ENCODE peak calls at places on chromosomes 2 and 18, in eight cellular contexts. J is RWPE1, T is left ventricle myocardium inferior, V is right lobe of liver, N is uterus, C is RWPE2, O is spleen, Q is mammary epithelial cell. P is an unnamed sample.

GRCh38 chr2:98369710-98370239 is 23.5 kb downstream of the CNGA3 start:
- DNase-seq in J (no peak), Q (no peak), N (no peak), C (no peak), O (no peak), T (no peak), V (no peak), P (no peak)

GRCh38 chr18:51009071-51009470 is 20.9 kb upstream of the SMAD4 start:
- DNase-seq in O (no peak), N (no peak), T (no peak), J (no peak), V (no peak), Q (no peak), C (no peak), P (no peak)

GRCh38 chr2:10864888-10865551 is 46.7 kb upstream of the KCNF1 start:
- DNase-seq in J (no peak), V (no peak), N (no peak), C (no peak), Q (no peak), T (no peak), O (no peak), P (no peak)

GRCh38 chr2:112465373-112465772 is 16.6 kb upstream of the TTL start:
- DNase-seq in J (no peak), V (no peak), N (no peak), T (no peak), Q (no peak), C (no peak), O (no peak), P (no peak)

GRCh38 chr2:29848566-29849310 is 72.6 kb downstream of the ALK start:
- DNase-seq in V (no peak), C (no peak), N (no peak), T (no peak), O (no peak), J (no peak), Q (no peak), P (peak; percentile 38)

GRCh38 chr18:8998481-8999217 is 103.8 kb upstream of the NDUFV2 start:
- DNase-seq in C (no peak), N (no peak), Q (no peak), O (no peak), V (no peak), J (no peak), T (no peak), P (no peak)

GRCh38 chr18:53660306-53660705 is 564.2 kb downstream of the MBD2 start:
- DNase-seq in J (no peak), O (no peak), T (no peak), V (no peak), Q (no peak), N (no peak), C (no peak), P (no peak)

GRCh38 chr18:29164020-29164706 is 987.2 kb upstream of the CDH2 start:
- DNase-seq in Q (peak; percentile 82), V (no peak), O (no peak), C (no peak), T (no peak), J (peak; percentile 78), N (no peak), P (no peak)

GRCh38 chr2:128644745-128645256 is 326.1 kb upstream of the HS6ST1 start:
- DNase-seq in N (no peak), O (peak; percentile 34), J (no peak), T (no peak), Q (no peak), C (no peak), V (peak; percentile 23), P (peak; percentile 9)

GRCh38 chr2:16060936-16061338 is 120.6 kb downstream of the MYCN start:
- DNase-seq in C (no peak), Q (no peak), N (no peak), V (no peak), O (no peak), T (no peak), J (no peak), P (no peak)

GRCh38 chr2:27798948-27799645 is 27.6 kb downstream of the MRPL33 start:
- DNase-seq in O (no peak), C (peak; percentile 96), J (peak; percentile 95), T (peak; percentile 28), N (peak; percentile 86), V (no peak), Q (peak; percentile 100), P (no peak)

GRCh38 chr2:129744649-129745048 is 234.8 kb upstream of the RAB6C start:
- DNase-seq in C (no peak), J (no peak), N (no peak), T (peak; percentile 36), V (no peak), Q (no peak), O (peak; percentile 45), P (no peak)

GRCh38 chr2:167794554-167795255 is 452.7 kb downstream of the STK39 start:
- DNase-seq in T (no peak), Q (no peak), V (no peak), N (no peak), O (no peak), C (no peak), J (no peak), P (no peak)

GRCh38 chr2:128986867-128987268 is 668.2 kb upstream of the HS6ST1 start:
- DNase-seq in T (no peak), C (no peak), J (no peak), Q (peak; percentile 61), O (no peak), N (no peak), V (no peak), P (no peak)

GRCh38 chr18:9016819-9017169 is 85.7 kb upstream of the NDUFV2 start:
- DNase-seq in T (no peak), V (no peak), O (no peak), Q (no peak), J (no peak), N (no peak), C (no peak), P (no peak)

GRCh38 chr2:153165021-153165420 is 313.5 kb downstream of the RPRM start:
- DNase-seq in Q (no peak), N (no peak), C (no peak), T (no peak), J (no peak), O (no peak), V (no peak), P (no peak)

DNA sequence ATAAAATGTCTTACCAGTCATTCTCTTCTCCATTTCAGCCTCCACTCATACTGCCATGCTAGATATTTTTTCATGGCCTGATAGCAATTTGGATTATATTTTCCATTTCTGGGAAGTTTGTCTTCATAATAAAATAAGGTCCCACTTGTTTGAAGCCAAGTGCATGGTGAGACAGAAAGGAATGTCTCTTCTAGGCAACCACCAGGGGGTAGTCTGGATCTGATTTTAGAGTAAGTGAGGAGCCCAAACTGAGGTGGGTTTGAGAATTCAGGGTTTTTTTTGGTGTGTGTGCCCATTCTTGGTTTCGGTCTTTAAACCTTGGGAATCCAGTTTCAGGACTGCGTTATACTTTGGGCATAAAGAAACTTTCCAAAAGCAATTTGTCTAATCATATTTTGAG is 315.5 kb downstream of the RPRM start:
- DNase-seq in O (no peak), J (no peak), C (no peak), T (no peak), V (no peak), Q (peak; percentile 14), N (peak; percentile 19), P (no peak)
- TF ChIP-seq CTCF in O (no peak), J (no peak), C (peak; percentile 42), T (peak; percentile 31), V (no peak), Q (peak; percentile 53), N (peak; percentile 38), P (peak; percentile 80)

GRCh38 chr2:74179063-74179865 is 585 bp upstream of the MOB1A start:
- DNase-seq in O (peak; percentile 82), V (no peak), T (no peak), N (no peak), C (no peak), J (no peak), Q (no peak), P (no peak)
- TF ChIP-seq CTCF in O (peak; percentile 17), V (peak; percentile 23), T (peak; percentile 48), N (peak; percentile 3), C (peak; percentile 23), J (peak; percentile 13), Q (peak; percentile 12), P (peak; percentile 78)

GRCh38 chr2:240564191-240564570 is 4.0 kb downstream of the DUSP28 start:
- DNase-seq in J (no peak), C (peak; percentile 24), T (no peak), N (peak; percentile 9), O (peak; percentile 76), Q (no peak), V (no peak), P (no peak)

GRCh38 chr2:240560084-240560479 is at the start of gene DUSP28:
- DNase-seq in T (peak; percentile 94), C (peak; percentile 83), Q (peak; percentile 83), V (peak; percentile 95), O (peak; percentile 99), J (peak; percentile 83), N (peak; percentile 82), P (peak; percentile 90)

GRCh38 chr2:240559271-240559670 is 886 bp upstream of the DUSP28 start:
- DNase-seq in J (no peak), C (no peak), O (no peak), Q (no peak), V (no peak), N (no peak), T (no peak), P (no peak)

GRCh38 chr2:240560480-240561324 is 545 bp downstream of the DUSP28 start:
- DNase-seq in V (peak; percentile 100), N (peak; percentile 100), J (peak; percentile 92), Q (peak; percentile 97), C (peak; percentile 98), T (peak; percentile 100), O (peak; percentile 100), P (peak; percentile 100)

GRCh38 chr2:240561325-240561971 is 1.3 kb downstream of the DUSP28 start:
- DNase-seq in Q (peak; percentile 61), T (no peak), V (no peak), N (no peak), O (no peak), C (peak; percentile 23), J (no peak), P (no peak)
- TF ChIP-seq CTCF in Q (no peak), T (no peak), V (no peak), N (no peak), O (no peak), C (no peak), J (no peak), P (no peak)

GRCh38 chr2:120344214-120344990 is 1.5 kb upstream of the INHBB start:
- DNase-seq in N (no peak), T (no peak), C (no peak), J (no peak), V (peak; percentile 59), O (peak; percentile 82), Q (no peak), P (peak; percentile 65)

GRCh38 chr2:120342451-120342850 is 3.5 kb upstream of the INHBB start:
- DNase-seq in J (no peak), T (no peak), N (no peak), Q (no peak), O (no peak), C (no peak), V (no peak), P (no peak)

GRCh38 chr2:120343100-120343432 is 2.9 kb upstream of the INHBB start:
- DNase-seq in C (no peak), O (no peak), J (no peak), Q (no peak), V (no peak), T (no peak), N (no peak), P (no peak)

GRCh38 chr2:120341977-120342376 is 4.0 kb upstream of the INHBB start:
- DNase-seq in T (no peak), J (no peak), V (no peak), N (no peak), C (no peak), Q (no peak), O (no peak), P (no peak)

GRCh38 chr2:120343433-120344105 is 2.4 kb upstream of the INHBB start:
- DNase-seq in V (peak; percentile 91), T (peak; percentile 81), O (peak; percentile 94), C (no peak), N (peak; percentile 71), J (peak; percentile 67), Q (peak; percentile 57), P (peak; percentile 88)
- TF ChIP-seq CTCF in V (peak; percentile 90), T (peak; percentile 89), O (peak; percentile 68), C (peak; percentile 77), N (peak; percentile 89), J (peak; percentile 75), Q (peak; percentile 48), P (peak; percentile 75)

P was measured in glutamatergic neuron.